ENCODE peak calls at places on chromosomes 4 and X, in six cellular contexts. N is tibial artery, B is cardiac muscle cell, X is sigmoid colon, T is gastrocnemius medialis, M is psoas muscle. Y is an unnamed sample. For H3K4me1, the result is how much of the 10 kb centered on the place peaks cover.

GRCh38 chrX:151762802-151763201 is 28.3 kb downstream of the CNGA2 start:
- DNase-seq in N (no peak), B (no peak), X (no peak), T (no peak), M (no peak), Y (no peak)

GRCh38 chrX:9349572-9350259 is 115.1 kb upstream of the TBL1X start:
- DNase-seq in N (no peak), B (no peak), X (no peak), T (no peak), M (no peak), Y (no peak)

GRCh38 chrX:120697053-120697452 is 67.2 kb upstream of the C1GALT1C1 start:
- DNase-seq in N (no peak), B (no peak), X (no peak), T (no peak), M (no peak), Y (no peak)

GRCh38 chr4:81650871-81651270 is 179.2 kb upstream of the RASGEF1B start:
- DNase-seq in N (no peak), B (peak), X (no peak), T (no peak), M (no peak), Y (no peak)

GRCh38 chrX:133741303-133741702 is 244.1 kb downstream of the GPC3 start:
- DNase-seq in N (no peak), B (peak), X (no peak), T (no peak), M (no peak), Y (no peak)

GRCh38 chrX:45172890-45173289 is 27.8 kb downstream of the DIPK2B start:
- DNase-seq in N (no peak), B (peak), X (no peak), T (no peak), M (no peak), Y (no peak)

GRCh38 chr4:5588046-5588445 is 120.3 kb downstream of the EVC2 start:
- DNase-seq in N (no peak), B (no peak), X (no peak), T (no peak), M (no peak), Y (no peak)

GRCh38 chr4:69617083-69617694 is 22.3 kb downstream of the UGT2A2 start:
- DNase-seq in N (no peak), B (peak), X (no peak), T (no peak), M (no peak), Y (peak)

GRCh38 chr4:75655562-75655961 is 17.6 kb downstream of the G3BP2 start:
- DNase-seq in N (no peak), B (no peak), X (no peak), T (no peak), M (no peak), Y (no peak)

GRCh38 chr4:78776729-78777555 is 792 bp downstream of the BMP2K start:
- DNase-seq in N (peak), B (peak), X (peak), T (peak), M (peak), Y (peak)

GRCh38 chr4:2954358-2955185 is 8.6 kb downstream of the NOP14 start:
- DNase-seq in N (no peak), B (no peak), X (no peak), T (no peak), M (no peak), Y (peak)

GRCh38 chrX:49282647-49283011 is 13.0 kb downstream of the PPP1R3F start:
- DNase-seq in N (no peak), B (peak), X (peak), T (no peak), M (no peak), Y (no peak)

GRCh38 chr4:67465763-67466052 is 79.6 kb downstream of the CENPC start:
- DNase-seq in N (no peak), B (no peak), X (no peak), T (no peak), M (no peak), Y (no peak)

GRCh38 chr4:10015140-10015753 is 6.0 kb downstream of the SLC2A9 start:
- DNase-seq in N (no peak), B (peak), X (no peak), T (no peak), M (no peak), Y (no peak)

GRCh38 chr4:124266706-124267105 is 445.8 kb downstream of the ANKRD50 start:
- DNase-seq in N (no peak), B (no peak), X (no peak), T (no peak), M (no peak), Y (no peak)

GRCh38 chr4:80182237-80182866 is 15.0 kb upstream of the PRDM8 start:
- DNase-seq in N (no peak), B (no peak), X (no peak), T (no peak), M (no peak), Y (no peak)

GRCh38 chr4:155442267-155443105 is 65.7 kb upstream of the MAP9 start:
- DNase-seq in N (peak), B (peak), X (peak), T (peak), M (peak), Y (peak)

GRCh38 chrX:53483838-53484420 is 49.8 kb upstream of the HSD17B10 start:
- DNase-seq in N (no peak), B (peak), X (no peak), T (no peak), M (no peak), Y (no peak)

GRCh38 chr4:141207971-141208370 is 12.7 kb upstream of the ZNF330 start:
- DNase-seq in N (no peak), B (no peak), X (no peak), T (no peak), M (no peak), Y (no peak)

GRCh38 chrX:154784149-154784985 is 20.9 kb downstream of the MPP1 start:
- DNase-seq in N (no peak), B (no peak), X (no peak), T (no peak), M (no peak), Y (no peak)

GRCh38 chr4:143377635-143378099 is 41.0 kb downstream of the GAB1 start:
- DNase-seq in N (no peak), B (no peak), X (no peak), T (no peak), M (no peak), Y (no peak)

GRCh38 chr4:143380651-143381050 is 44.0 kb downstream of the GAB1 start:
- DNase-seq in N (no peak), B (no peak), X (no peak), T (no peak), M (no peak), Y (no peak)

GRCh38 chr4:143382539-143382938 is 45.9 kb downstream of the GAB1 start:
- DNase-seq in N (no peak), B (peak), X (no peak), T (no peak), M (no peak), Y (no peak)

GRCh38 chr4:143384381-143384994 is 47.8 kb downstream of the GAB1 start:
- DNase-seq in N (peak), B (peak), X (no peak), T (peak), M (peak), Y (no peak)

DNA sequence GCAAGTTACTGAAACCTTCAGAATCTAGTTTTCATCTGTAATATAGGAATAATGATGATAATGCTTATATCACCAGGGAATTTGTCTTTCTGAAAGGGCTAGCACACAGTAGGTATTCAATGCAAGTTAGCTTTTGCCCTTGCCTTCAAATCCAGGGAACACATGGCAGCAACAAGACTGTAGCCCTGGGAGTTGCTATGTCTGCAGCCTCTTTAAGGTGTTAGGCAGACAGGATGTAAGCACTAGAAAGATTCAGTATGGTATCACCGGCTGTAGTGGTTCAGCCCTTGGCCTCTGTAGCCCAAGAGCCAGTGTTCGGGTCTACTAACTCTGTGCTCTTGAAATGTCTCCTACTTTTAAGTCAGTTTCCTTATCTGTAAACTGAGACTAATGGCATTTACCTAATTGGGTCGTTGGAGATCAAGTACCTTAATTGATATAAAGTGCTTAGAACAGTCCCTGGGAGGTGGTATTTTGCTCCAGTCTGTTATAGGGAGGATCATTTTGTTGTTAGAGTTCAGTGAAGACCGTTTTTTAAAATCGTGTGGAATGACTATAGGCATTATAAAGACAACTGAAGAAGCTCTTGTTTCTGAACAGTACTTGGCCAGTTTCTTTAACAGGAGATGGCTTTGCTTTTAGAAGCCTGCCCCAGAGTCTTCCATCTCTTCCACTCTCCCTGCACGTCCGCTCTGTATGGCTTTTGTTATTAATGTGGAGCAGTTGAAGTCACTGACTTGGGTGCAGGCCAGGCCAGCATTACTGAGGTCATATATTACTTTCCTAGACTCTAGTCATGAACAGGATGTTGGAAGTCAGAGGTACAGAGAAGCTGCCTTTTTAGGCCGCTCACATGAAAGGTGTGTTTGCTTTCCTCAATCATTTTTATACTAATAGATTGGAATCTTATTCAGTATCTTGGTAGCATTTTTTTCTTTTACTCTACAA is 44.8 kb downstream of the GAB1 start:
- DNase-seq in N (peak), B (peak), X (peak), T (peak), M (peak), Y (peak)
- H3K4me1 ChIP-seq in N (half or more), B (half or more), X (half or more), T (half or more), M (half or more), Y (under half)

GRCh38 chr4:187478292-187479205 is 517.0 kb upstream of the ZFP42 start:
- DNase-seq in N (no peak), B (peak), X (no peak), T (no peak), M (no peak), Y (peak)
- H3K27ac ChIP-seq in N (peak), B (peak), X (peak), T (no peak), M (no peak), Y (peak)

DNA sequence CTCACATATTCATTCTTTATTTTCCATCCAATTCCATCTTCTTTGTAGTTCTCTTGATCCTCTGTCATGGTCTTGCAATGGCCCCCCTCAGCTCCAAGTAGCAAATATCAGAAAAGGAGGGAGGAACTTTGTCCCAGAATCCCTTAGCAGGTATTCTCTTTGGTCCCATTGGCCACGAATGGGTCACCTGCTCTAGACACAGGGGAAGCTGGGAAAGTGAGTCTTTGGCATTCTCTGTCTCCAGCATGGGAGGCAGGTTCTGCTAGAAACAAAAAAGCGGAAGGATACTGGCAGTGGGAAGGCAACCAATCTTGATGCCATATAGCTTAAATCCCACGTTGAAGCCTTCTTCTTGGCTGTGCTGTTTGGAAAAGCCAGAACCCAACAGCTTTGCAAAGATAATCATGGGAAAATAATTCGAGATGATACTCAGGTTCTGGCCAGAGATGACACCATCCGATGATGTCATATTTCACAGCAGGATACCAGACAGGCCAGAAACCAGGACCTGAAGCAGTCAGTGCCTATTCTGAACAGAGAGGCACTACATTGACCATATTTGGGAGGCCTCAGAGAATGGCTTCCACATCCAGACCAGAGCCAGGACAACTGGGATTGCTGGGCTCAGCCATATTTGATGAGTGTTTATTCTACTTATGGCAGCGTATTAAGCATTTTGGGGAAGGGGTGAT is 110.4 kb upstream of the ATXN3L start:
- DNase-seq in N (no peak), B (no peak), X (no peak), T (no peak), M (no peak), Y (no peak)
- H3K4me3 ChIP-seq in N (no peak), B (no peak), X (no peak), T (no peak), M (no peak), Y (no peak)

GRCh38 chr4:139607302-139608060 is 51.5 kb upstream of the SETD7 start:
- DNase-seq in N (no peak), B (no peak), X (no peak), T (no peak), M (no peak), Y (peak)
- H3K4me1 ChIP-seq in N (under half), B (under half), X (under half), T (under half), M (under half), Y (half or more)

GRCh38 chr4:16387448-16387847 is 161.2 kb upstream of the TAPT1 start:
- DNase-seq in N (no peak), B (no peak), X (no peak), T (no peak), M (no peak), Y (no peak)

DNA sequence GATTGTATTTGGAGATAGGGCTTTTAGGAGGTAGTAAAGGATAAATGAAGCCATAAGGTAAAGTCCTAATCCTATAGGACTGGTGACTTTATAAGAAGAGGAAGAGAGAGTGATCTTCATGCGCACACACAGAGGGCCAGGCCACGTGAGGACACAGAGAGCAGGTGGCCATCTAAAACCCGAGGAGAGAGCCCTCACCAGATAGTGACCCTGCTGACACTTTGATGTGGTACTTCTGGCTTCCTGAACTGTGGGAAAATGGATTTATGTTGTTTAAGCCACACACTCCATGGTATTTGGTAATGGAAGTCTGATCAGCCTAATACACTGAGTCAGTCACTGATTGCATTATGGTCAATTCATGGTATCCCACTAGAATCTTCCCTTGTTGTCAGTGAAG is 164.9 kb upstream of the TAPT1 start:
- DNase-seq in N (no peak), B (no peak), X (no peak), T (no peak), M (no peak), Y (no peak)
- H3K27ac ChIP-seq in N (no peak), B (no peak), X (no peak), T (no peak), M (no peak), Y (no peak)

DNA sequence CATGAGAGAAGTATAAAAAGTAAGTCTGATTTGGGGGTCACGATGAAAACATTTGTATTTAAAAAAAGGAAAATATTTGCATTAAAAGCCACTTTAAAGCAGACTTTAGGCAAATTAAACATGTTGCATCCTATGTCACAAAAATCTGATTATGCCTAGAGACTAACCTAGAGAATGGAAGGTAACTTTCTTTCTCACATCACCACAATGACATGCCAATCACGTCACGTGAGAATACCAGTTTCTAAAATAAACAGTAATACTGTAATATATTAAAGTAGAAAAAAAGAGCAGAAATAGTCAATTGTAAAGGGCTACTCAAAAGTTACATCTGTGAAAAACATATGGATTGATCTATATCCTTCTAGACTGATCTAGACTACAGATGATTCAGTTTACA is 3.3 kb downstream of the CHIC2 start:
- DNase-seq in N (no peak), B (no peak), X (no peak), T (no peak), M (no peak), Y (no peak)
- H3K4me3 ChIP-seq in N (no peak), B (no peak), X (no peak), T (no peak), M (peak), Y (no peak)

GRCh38 chr4:7811536-7812190 is 128.0 kb downstream of the AFAP1 start:
- DNase-seq in N (no peak), B (peak), X (peak), T (no peak), M (peak), Y (peak)

GRCh38 chr4:7812921-7813320 is 126.7 kb downstream of the AFAP1 start:
- DNase-seq in N (no peak), B (no peak), X (peak), T (no peak), M (no peak), Y (no peak)

GRCh38 chr4:7813674-7814073 is 126.0 kb downstream of the AFAP1 start:
- DNase-seq in N (no peak), B (peak), X (peak), T (peak), M (no peak), Y (no peak)

GRCh38 chr4:7810792-7811535 is 128.7 kb downstream of the AFAP1 start:
- DNase-seq in N (no peak), B (no peak), X (peak), T (no peak), M (no peak), Y (no peak)

GRCh38 chr4:7812191-7812860 is 127.3 kb downstream of the AFAP1 start:
- DNase-seq in N (no peak), B (no peak), X (peak), T (no peak), M (no peak), Y (no peak)
- H3K4me1 ChIP-seq in N (under half), B (under half), X (under half), T (under half), M (under half), Y (under half)

GRCh38 chr4:179748837-179749236 is 2306.6 kb upstream of the AGA start:
- DNase-seq in N (no peak), B (no peak), X (no peak), T (no peak), M (no peak), Y (no peak)
- H3K27ac ChIP-seq in N (no peak), B (no peak), X (no peak), T (no peak), M (no peak), Y (no peak)

GRCh38 chr4:43456383-43456782 is 563.9 kb downstream of the GRXCR1 start:
- DNase-seq in N (no peak), B (peak), X (no peak), T (no peak), M (no peak), Y (peak)
- H3K4me3 ChIP-seq in N (no peak), B (no peak), X (no peak), T (no peak), M (no peak), Y (peak)

GRCh38 chr4:1245481-1246051 is 3.4 kb downstream of the CTBP1 start:
- DNase-seq in N (peak), B (no peak), X (no peak), T (peak), M (peak), Y (no peak)
- H3K4me1 ChIP-seq in N (half or more), B (under half), X (half or more), T (half or more), M (half or more), Y (under half)

Y was measured in SJCRH30.